ENCODE peak calls at places on chromosomes 5 and 9, in five cellular contexts. I, P, A, R and F are unnamed samples.
A peak's percentile ranks its signal among the peaks of the same experiment; 100 is the strongest.

GRCh38 chr5:100790170-100790665 is 112.9 kb downstream of the ST8SIA4 start:
- DNase-seq in I (peak; percentile 4), P (no peak), A (no peak), R (no peak), F (peak; percentile 43)

GRCh38 chr9:137138058-137138697 is 776 bp upstream of the GRIN1 start:
- DNase-seq in I (peak; percentile 58), P (no peak), A (no peak), R (no peak), F (no peak)

GRCh38 chr9:4086119-4087088 is 213.5 kb downstream of the GLIS3 start:
- DNase-seq in I (no peak), P (no peak), A (peak; percentile 8), R (no peak), F (no peak)

GRCh38 chr5:78624011-78624541 is 24.5 kb downstream of the LHFPL2 start:
- DNase-seq in I (no peak), P (no peak), A (no peak), R (no peak), F (no peak)

GRCh38 chr9:36461341-36461740 is 61.3 kb upstream of the RNF38 start:
- DNase-seq in I (no peak), P (no peak), A (no peak), R (no peak), F (no peak)

GRCh38 chr5:173625686-173626500 is 9.4 kb upstream of the BOD1 start:
- DNase-seq in I (peak; percentile 44), P (no peak), A (no peak), R (no peak), F (no peak)

GRCh38 chr5:170467000-170467707 is 36.7 kb upstream of the KCNIP1 start:
- DNase-seq in I (peak; percentile 3), P (no peak), A (no peak), R (no peak), F (no peak)

GRCh38 chr9:129613520-129614175 is 7.3 kb downstream of the C9orf50 start:
- DNase-seq in I (no peak), P (no peak), A (no peak), R (no peak), F (no peak)

GRCh38 chr5:115507682-115508081 is 36.9 kb downstream of the FEM1C start:
- DNase-seq in I (no peak), P (no peak), A (no peak), R (no peak), F (no peak)

GRCh38 chr5:147310059-147310704 is 75.4 kb downstream of the STK32A start:
- DNase-seq in I (no peak), P (no peak), A (no peak), R (peak; percentile 76), F (no peak)

GRCh38 chr5:178388381-178389030 is 155.9 kb upstream of the PHYKPL start:
- DNase-seq in I (no peak), P (no peak), A (no peak), R (no peak), F (no peak)

GRCh38 chr9:22175972-22176545 is 167.0 kb upstream of the CDKN2B start:
- DNase-seq in I (no peak), P (no peak), A (no peak), R (no peak), F (no peak)

GRCh38 chr5:143653256-143653655 is 158.7 kb upstream of the HMHB1 start:
- DNase-seq in I (no peak), P (peak; percentile 19), A (no peak), R (no peak), F (no peak)

GRCh38 chr5:98769256-98770157 is 4.0 kb upstream of the RGMB start:
- DNase-seq in I (no peak), P (no peak), A (no peak), R (no peak), F (no peak)

GRCh38 chr5:80143491-80143890 is 108.3 kb downstream of the THBS4 start:
- DNase-seq in I (peak; percentile 5), P (no peak), A (no peak), R (no peak), F (no peak)
- H3K4me1 ChIP-seq in I (no peaks in the 10 kb centered on the region), P (peaks cover 24% of the 10 kb centered on the region), A (no peaks in the 10 kb centered on the region), R (no peaks in the 10 kb centered on the region), F (peaks cover 10% of the 10 kb centered on the region)

GRCh38 chr5:102715405-102715804 is 39.7 kb upstream of the PAM start:
- DNase-seq in I (no peak), P (no peak), A (no peak), R (peak; percentile 60), F (no peak)
- TF ChIP-seq ZNF274 in I (no peak), P (no peak), A (no peak), R (no peak), F (no peak)

DNA sequence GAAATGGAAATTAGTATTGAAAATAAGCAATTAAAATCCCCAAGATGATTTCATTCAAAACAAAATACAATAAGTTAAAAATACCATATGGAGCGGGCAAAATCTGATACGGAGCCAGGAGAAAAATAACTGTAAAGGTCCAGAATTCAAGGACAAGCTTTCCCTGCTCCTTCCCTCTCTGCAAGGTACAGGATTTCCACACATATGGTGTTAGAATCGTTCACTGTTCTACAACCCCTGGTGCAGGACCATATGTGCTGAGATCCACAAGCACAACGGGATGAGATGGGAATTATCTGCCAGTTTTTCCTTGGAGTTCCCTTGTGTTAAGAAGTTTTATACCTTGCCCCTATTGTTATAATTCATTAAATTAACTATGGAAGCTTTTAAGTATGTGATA is 94.7 kb upstream of the DMAC1 start:
- DNase-seq in I (no peak), P (no peak), A (no peak), R (no peak), F (no peak)
- H3K4me1 ChIP-seq in I (no peaks in the 10 kb centered on the region), P (no peaks in the 10 kb centered on the region), A (no peaks in the 10 kb centered on the region), R (no peaks in the 10 kb centered on the region), F (no peaks in the 10 kb centered on the region)

DNA sequence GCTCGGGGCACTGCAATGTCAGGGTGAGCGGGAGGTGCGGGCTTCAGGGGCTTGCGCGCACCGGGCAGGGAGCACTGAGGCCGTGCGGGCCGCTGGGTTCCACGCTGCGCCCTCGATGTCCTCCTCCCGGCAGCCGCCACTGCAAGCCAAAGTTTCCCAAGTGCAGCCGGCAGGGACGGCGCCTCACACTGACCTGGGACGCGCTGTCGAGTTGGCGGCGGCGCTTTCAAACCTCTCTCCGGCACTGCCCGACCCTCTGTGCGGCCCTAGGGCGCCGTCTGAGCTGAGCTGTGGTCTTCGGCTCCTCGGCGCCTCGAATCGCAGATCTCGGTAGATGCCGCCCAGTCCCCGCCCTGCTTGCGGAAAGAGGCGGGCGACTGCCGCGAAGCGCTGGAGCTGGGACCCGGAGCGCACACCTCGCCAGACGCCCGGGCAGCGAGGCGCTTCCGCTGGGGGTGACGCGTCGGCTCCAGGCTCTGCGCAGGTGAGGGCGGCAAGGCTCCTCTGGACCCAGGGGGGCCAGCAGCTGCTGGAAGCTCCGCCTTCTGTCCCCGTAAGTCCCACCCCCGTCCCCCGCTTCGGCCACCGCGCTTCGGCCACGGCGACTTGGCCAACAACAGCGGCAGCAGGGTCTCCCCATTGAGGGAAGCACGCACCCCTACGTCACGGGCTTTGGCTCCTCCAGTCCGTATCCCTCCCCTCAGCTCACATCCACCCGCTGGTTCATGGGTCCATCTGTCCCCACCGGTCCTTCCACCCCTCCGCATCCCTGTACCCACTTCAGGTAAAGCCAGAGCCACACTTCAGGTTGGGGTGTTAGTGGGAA is at the start of gene ANKRD34B:
- DNase-seq in I (no peak), P (no peak), A (no peak), R (no peak), F (no peak)
- TF ChIP-seq ZNF274 in I (no peak), P (no peak), A (peak; percentile 56), R (no peak), F (no peak)

GRCh38 chr9:75109210-75109839 is 21.0 kb downstream of the OSTF1 start:
- DNase-seq in I (no peak), P (no peak), A (no peak), R (no peak), F (no peak)
- H3K4me1 ChIP-seq in I (no peaks in the 10 kb centered on the region), P (no peaks in the 10 kb centered on the region), A (peaks cover 12% of the 10 kb centered on the region), R (peaks cover 3% of the 10 kb centered on the region), F (no peaks in the 10 kb centered on the region)

DNA sequence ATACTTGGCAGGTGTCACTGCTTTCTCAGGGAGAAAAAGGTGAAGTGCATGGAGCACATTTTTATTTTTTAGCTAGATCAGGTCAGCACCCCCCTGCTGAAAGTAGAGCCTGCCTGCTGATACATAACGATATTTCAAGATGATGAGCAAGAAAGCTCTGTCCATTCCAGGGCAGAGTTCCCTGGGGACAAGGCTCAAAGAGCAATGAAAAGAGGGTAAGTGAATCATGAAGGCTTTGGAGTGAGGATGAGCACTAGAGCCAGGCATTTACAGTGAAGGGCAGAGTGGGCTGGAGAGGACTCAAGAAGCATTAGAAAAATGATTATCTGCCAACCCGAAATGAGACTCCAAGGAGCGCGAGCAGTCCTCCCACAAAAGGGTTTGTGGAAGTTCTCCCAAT is 345.7 kb downstream of the TLE4 start:
- DNase-seq in I (no peak), P (no peak), A (no peak), R (no peak), F (no peak)
- TF ChIP-seq ZNF274 in I (no peak), P (no peak), A (no peak), R (no peak), F (no peak)

DNA sequence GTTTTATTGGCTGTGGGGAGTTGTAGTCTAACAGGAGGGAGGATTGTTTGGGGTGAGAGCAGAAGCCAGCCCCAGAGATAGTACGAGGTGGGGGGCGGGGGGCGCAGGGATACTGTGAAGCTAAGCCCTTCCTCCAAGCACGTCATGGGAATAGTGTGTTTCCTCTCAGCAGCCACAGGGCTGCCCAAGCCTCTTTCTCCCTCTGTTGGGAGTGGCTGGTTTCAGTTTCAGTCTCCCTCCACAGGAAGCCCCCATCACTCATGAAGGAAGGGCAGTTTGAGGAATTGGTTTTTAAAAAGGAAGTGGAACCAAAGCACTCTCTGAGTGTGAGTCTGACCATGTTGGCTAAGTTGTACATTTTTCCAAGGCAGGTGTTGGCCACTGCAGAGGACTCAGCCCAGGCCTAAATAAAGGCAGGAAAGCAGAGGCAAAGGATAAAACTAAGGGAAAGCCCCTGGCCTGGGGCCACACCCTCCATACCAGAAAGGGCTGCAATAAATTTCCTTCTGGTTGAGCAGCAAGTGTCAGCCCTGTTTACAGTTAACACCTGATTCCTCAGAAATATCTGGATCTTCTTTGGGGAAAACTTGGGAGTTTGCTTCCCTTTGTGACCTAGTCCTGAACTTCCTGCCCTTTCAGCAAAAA is 3.2 kb downstream of the RAB24 start:
- DNase-seq in I (peak; percentile 79), P (peak; percentile 77), A (no peak), R (no peak), F (no peak)
- H3K4me1 ChIP-seq in I (peaks cover 26% of the 10 kb centered on the region), P (peaks cover 48% of the 10 kb centered on the region), A (peaks cover 30% of the 10 kb centered on the region), R (peaks cover 19% of the 10 kb centered on the region), F (peaks cover 12% of the 10 kb centered on the region)